ENCODE peak calls at places on chromosome X, in seven cellular contexts. B is endodermal cell; D is uterus; P is GM23338; Z is cardiac muscle cell; G is CD8-positive, alpha-beta memory T cell; L is thoracic aorta. O is an unnamed sample. For H3K27me3, the result is how much of the 10 kb centered on the place peaks cover.

GRCh38 chrX:444305-444704 is 57.6 kb upstream of the PPP2R3B start:
- DNase-seq in D (no peak), B (no peak), Z (no peak), G (no peak), P (no peak), L (no peak), O (no peak)

GRCh38 chrX:130902446-130902782 is 595 bp downstream of the ENOX2 start:
- DNase-seq in D (no peak), G (no peak), P (no peak), B (no peak), Z (no peak), L (no peak), O (peak)

GRCh38 chrX:13511557-13512330 is 57.7 kb upstream of the EGFL6 start:
- DNase-seq in P (no peak), B (no peak), L (no peak), D (no peak), Z (peak), G (no peak), O (no peak)

GRCh38 chrX:10679387-10679786 is 59.0 kb upstream of the MID1 start:
- DNase-seq in D (no peak), P (no peak), Z (no peak), G (no peak), L (no peak), B (no peak), O (no peak)

GRCh38 chrX:136806891-136807410 is 26.2 kb upstream of the ARHGEF6 start:
- DNase-seq in D (no peak), P (no peak), L (no peak), G (no peak), B (no peak), Z (no peak), O (no peak)

GRCh38 chrX:291411-291901 is 10.3 kb downstream of the PLCXD1 start:
- DNase-seq in L (no peak), B (no peak), D (no peak), G (peak), P (no peak), Z (no peak), O (peak)

GRCh38 chrX:150456466-150456865 is 93.3 kb downstream of the MAMLD1 start:
- DNase-seq in P (no peak), Z (no peak), G (no peak), L (no peak), B (no peak), D (no peak), O (peak)

GRCh38 chrX:23884427-23885024 is 23.2 kb downstream of the APOO start:
- DNase-seq in G (no peak), Z (no peak), B (no peak), L (no peak), D (no peak), P (no peak), O (no peak)

GRCh38 chrX:149830192-149830873 is 48.6 kb downstream of the MAGEA9 start:
- DNase-seq in B (peak), Z (peak), L (no peak), G (peak), D (no peak), P (peak), O (peak)

GRCh38 chrX:43225626-43226328 is 430.3 kb upstream of the MAOA start:
- DNase-seq in B (no peak), D (no peak), P (no peak), Z (no peak), G (no peak), L (no peak), O (no peak)

GRCh38 chrX:132023117-132023895 is at the start of gene STK26:
- DNase-seq in B (peak), P (peak), L (peak), G (peak), Z (peak), D (peak), O (peak)

GRCh38 chrX:106284431-106285025 is 116.4 kb downstream of the PWWP3B start:
- DNase-seq in D (no peak), L (no peak), Z (no peak), G (no peak), P (no peak), B (no peak), O (no peak)

GRCh38 chrX:45889471-45889870 is 655.8 kb downstream of the ZNF674 start:
- DNase-seq in P (no peak), B (no peak), L (no peak), G (no peak), D (no peak), Z (no peak), O (no peak)

GRCh38 chrX:31435592-31435991 is 363.8 kb upstream of the FTHL17 start:
- DNase-seq in Z (peak), D (no peak), B (peak), L (no peak), G (no peak), P (peak), O (peak)

GRCh38 chrX:3514996-3515395 is 168.5 kb upstream of the MXRA5 start:
- DNase-seq in B (no peak), G (no peak), Z (peak), L (no peak), D (no peak), P (no peak), O (no peak)

GRCh38 chrX:110846071-110846470 is 50.5 kb upstream of the CHRDL1 start:
- DNase-seq in P (no peak), Z (no peak), G (no peak), L (no peak), B (no peak), D (no peak), O (no peak)

GRCh38 chrX:130083107-130083490 is 27.2 kb downstream of the ELF4 start:
- DNase-seq in L (no peak), G (no peak), Z (no peak), B (peak), D (no peak), P (peak), O (peak)

GRCh38 chrX:150365953-150366911 is 3.1 kb downstream of the MAMLD1 start:
- DNase-seq in B (peak), D (peak), L (no peak), P (peak), Z (peak), G (no peak), O (peak)

GRCh38 chrX:21408776-21409175 is 34.6 kb downstream of the CNKSR2 start:
- DNase-seq in L (no peak), B (no peak), P (no peak), G (no peak), Z (no peak), D (no peak), O (no peak)

GRCh38 chrX:6660567-6661252 is 125.8 kb upstream of the VCX3A start:
- DNase-seq in Z (no peak), B (no peak), P (no peak), G (no peak), D (no peak), L (no peak), O (no peak)

GRCh38 chrX:112761239-112762207 is 79.1 kb downstream of the AMOT start:
- DNase-seq in L (no peak), B (no peak), P (no peak), Z (no peak), D (no peak), G (no peak), O (no peak)

GRCh38 chrX:106397788-106398538 is 213.8 kb upstream of the RADX start:
- DNase-seq in P (peak), D (no peak), B (no peak), G (no peak), Z (peak), L (no peak), O (peak)

GRCh38 chrX:97330150-97330549 is 446.4 kb downstream of the RPA4 start:
- DNase-seq in Z (no peak), G (no peak), P (no peak), D (no peak), B (no peak), L (no peak), O (no peak)

GRCh38 chrX:127085939-127086338 is 266.4 kb downstream of the PRR32 start:
- DNase-seq in G (no peak), P (no peak), D (no peak), L (no peak), Z (no peak), B (no peak), O (no peak)

GRCh38 chrX:39762266-39762841 is 335.4 kb downstream of the BCOR start:
- DNase-seq in D (no peak), G (no peak), P (no peak), Z (peak), B (no peak), L (no peak), O (no peak)

GRCh38 chrX:1521459-1521956 is 15.5 kb downstream of the P2RY8 start:
- DNase-seq in D (no peak), B (peak), L (no peak), G (peak), P (peak), Z (no peak), O (peak)

GRCh38 chrX:125308653-125309052 is 11.0 kb upstream of the TEX13C start:
- DNase-seq in B (no peak), L (no peak), P (no peak), G (no peak), D (no peak), Z (no peak), O (no peak)

GRCh38 chrX:56232221-56233082 is at the start of gene KLF8:
- DNase-seq in B (peak), D (peak), Z (peak), G (no peak), P (peak), L (peak), O (peak)

GRCh38 chrX:115595049-115595448 is 34.1 kb downstream of the PLS3 start:
- DNase-seq in D (no peak), Z (no peak), P (no peak), B (no peak), G (no peak), L (no peak), O (no peak)

GRCh38 chrX:114615765-114616164 is 31.9 kb downstream of the HTR2C start:
- DNase-seq in B (no peak), D (no peak), Z (no peak), P (no peak), L (no peak), G (no peak), O (no peak)

GRCh38 chrX:135345328-135345645 is 36.0 kb downstream of the ETDC start:
- DNase-seq in B (no peak), P (no peak), Z (peak), G (no peak), L (no peak), D (peak), O (no peak)
- H3K4me3 ChIP-seq in B (peak), P (peak), Z (peak), G (peak), L (peak), D (peak), O (peak)

GRCh38 chrX:69388526-69388925 is 115.6 kb upstream of the NALF2 start:
- DNase-seq in Z (no peak), P (no peak), D (no peak), G (no peak), B (no peak), L (no peak), O (no peak)

GRCh38 chrX:69389221-69389620 is 114.9 kb upstream of the NALF2 start:
- DNase-seq in P (peak), B (no peak), G (no peak), L (no peak), Z (no peak), D (no peak), O (peak)

GRCh38 chrX:69387559-69388487 is 116.3 kb upstream of the NALF2 start:
- DNase-seq in B (peak), Z (peak), D (peak), P (peak), G (no peak), L (no peak), O (peak)

DNA sequence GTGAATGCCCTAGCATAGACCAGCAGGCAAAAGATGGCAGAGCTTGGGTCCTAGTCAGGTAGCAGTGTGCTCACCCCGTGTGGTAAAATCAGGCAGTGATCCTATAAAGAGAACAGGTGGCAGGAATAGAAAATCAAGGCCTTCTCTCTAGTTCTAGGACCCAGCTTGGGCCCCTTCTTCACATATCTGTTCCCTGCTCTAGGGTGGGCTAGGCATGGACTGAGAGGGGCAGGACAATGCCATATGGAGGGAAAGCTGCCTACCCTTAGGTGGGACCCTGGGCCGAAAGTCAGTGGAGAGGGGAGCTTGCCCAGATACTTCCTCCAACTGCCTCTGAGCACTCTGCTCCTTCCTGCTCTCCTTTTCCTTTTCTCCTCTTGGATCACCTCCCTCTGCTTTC is 117.4 kb upstream of the NALF2 start:
- DNase-seq in P (no peak), B (no peak), D (no peak), Z (no peak), L (no peak), G (no peak), O (no peak)
- H3K27me3 ChIP-seq in P (under half), B (under half), D (under half), Z (under half), L (under half), G (under half), O (under half)

DNA sequence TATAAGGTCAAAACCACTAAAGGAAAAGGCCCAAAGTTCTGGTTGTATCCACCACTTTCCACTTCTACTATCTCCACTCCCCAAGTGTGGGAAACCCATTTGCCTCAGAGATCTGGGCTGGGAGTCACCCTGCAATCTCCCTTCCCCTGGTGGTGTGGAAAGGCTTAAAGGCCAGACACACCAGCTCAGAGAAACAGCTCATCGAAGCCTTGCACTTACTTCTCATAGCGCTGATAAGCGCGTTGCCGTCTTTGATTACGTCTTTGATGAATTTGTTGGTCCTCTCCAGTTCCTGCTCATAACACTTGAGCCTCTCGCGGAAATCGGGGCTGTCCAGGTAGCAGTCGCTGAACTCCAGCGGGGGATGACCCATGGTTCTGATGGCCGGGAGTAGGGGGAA is 647 bp downstream of the OPHN1 start:
- DNase-seq in Z (no peak), G (no peak), P (no peak), D (no peak), B (no peak), L (no peak), O (peak)
- H3K4me3 ChIP-seq in Z (peak), G (peak), P (peak), D (peak), B (peak), L (peak), O (peak)

GRCh38 chrX:72102760-72103159 is 29.0 kb downstream of the RTL5 start:
- DNase-seq in L (no peak), P (no peak), G (no peak), D (no peak), Z (no peak), B (peak), O (no peak)

GRCh38 chrX:72097081-72097480 is 34.6 kb downstream of the RTL5 start:
- DNase-seq in D (no peak), L (no peak), B (no peak), Z (no peak), G (no peak), P (no peak), O (no peak)

GRCh38 chrX:72101597-72102037 is 30.1 kb downstream of the RTL5 start:
- DNase-seq in D (no peak), G (no peak), L (no peak), P (peak), Z (no peak), B (peak), O (peak)

GRCh38 chrX:72100051-72100755 is 31.5 kb downstream of the RTL5 start:
- DNase-seq in P (no peak), D (no peak), Z (no peak), B (no peak), G (no peak), L (no peak), O (no peak)

GRCh38 chrX:72100824-72101351 is 30.8 kb downstream of the RTL5 start:
- DNase-seq in D (no peak), P (no peak), L (no peak), Z (no peak), B (no peak), G (peak), O (no peak)
- H3K27me3 ChIP-seq in D (under half), P (under half), L (under half), Z (under half), B (under half), G (under half), O (under half)

GRCh38 chrX:37817176-37817575 is 30.2 kb downstream of the DYNLT3 start:
- DNase-seq in G (no peak), P (no peak), Z (no peak), B (no peak), D (no peak), L (no peak), O (no peak)

GRCh38 chrX:37818031-37818430 is 29.3 kb downstream of the DYNLT3 start:
- DNase-seq in L (no peak), B (no peak), G (no peak), Z (no peak), P (no peak), D (no peak), O (no peak)

GRCh38 chrX:37817579-37817978 is 29.8 kb downstream of the DYNLT3 start:
- DNase-seq in G (no peak), Z (no peak), L (no peak), P (no peak), B (no peak), D (no peak), O (no peak)

GRCh38 chrX:37815366-37815765 is 32.0 kb downstream of the DYNLT3 start:
- DNase-seq in L (no peak), G (no peak), D (no peak), B (no peak), Z (no peak), P (no peak), O (no peak)

GRCh38 chrX:37816766-37817165 is 30.6 kb downstream of the DYNLT3 start:
- DNase-seq in P (no peak), D (no peak), L (no peak), Z (no peak), G (no peak), B (no peak), O (no peak)
- H3K4me3 ChIP-seq in P (no peak), D (no peak), L (no peak), Z (no peak), G (no peak), B (no peak), O (no peak)

DNA sequence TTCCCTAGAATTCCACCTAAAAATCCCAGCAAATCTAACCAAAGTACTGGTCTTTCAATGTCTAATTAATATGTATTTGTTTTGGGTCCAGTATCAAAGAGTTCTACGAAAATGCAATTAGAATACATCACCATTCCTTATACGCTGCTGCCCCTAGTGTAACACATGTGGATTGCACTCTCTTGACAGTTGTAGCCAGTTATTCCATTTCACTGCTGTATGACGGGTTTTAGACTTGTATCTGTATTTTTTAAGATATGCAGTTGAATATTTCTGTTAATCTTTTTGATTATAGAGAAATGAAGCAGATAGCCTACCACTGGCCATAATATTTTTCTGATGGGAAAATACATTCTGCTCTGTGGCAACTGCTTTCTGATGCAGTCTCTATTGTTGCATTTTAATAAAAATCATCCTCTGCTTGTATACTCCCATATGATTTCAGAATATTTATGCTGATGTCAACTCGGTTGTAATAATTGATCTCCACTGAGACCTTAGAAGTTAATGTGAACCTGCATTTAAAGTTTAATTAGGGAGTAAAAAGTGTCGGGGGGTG is 17.1 kb upstream of the PAGE2B start:
- DNase-seq in G (peak), L (no peak), Z (peak), D (no peak), P (peak), B (peak), O (peak)
- H3K27me3 ChIP-seq in G (under half), L (under half), Z (under half), D (under half), P (under half), B (under half), O (under half)

GRCh38 chrX:155028749-155029360 is 2.2 kb downstream of the FUNDC2 start:
- DNase-seq in L (no peak), Z (peak), G (no peak), B (no peak), P (no peak), D (no peak), O (no peak)
- H3K4me3 ChIP-seq in L (no peak), Z (peak), G (no peak), B (no peak), P (no peak), D (no peak), O (no peak)

DNA sequence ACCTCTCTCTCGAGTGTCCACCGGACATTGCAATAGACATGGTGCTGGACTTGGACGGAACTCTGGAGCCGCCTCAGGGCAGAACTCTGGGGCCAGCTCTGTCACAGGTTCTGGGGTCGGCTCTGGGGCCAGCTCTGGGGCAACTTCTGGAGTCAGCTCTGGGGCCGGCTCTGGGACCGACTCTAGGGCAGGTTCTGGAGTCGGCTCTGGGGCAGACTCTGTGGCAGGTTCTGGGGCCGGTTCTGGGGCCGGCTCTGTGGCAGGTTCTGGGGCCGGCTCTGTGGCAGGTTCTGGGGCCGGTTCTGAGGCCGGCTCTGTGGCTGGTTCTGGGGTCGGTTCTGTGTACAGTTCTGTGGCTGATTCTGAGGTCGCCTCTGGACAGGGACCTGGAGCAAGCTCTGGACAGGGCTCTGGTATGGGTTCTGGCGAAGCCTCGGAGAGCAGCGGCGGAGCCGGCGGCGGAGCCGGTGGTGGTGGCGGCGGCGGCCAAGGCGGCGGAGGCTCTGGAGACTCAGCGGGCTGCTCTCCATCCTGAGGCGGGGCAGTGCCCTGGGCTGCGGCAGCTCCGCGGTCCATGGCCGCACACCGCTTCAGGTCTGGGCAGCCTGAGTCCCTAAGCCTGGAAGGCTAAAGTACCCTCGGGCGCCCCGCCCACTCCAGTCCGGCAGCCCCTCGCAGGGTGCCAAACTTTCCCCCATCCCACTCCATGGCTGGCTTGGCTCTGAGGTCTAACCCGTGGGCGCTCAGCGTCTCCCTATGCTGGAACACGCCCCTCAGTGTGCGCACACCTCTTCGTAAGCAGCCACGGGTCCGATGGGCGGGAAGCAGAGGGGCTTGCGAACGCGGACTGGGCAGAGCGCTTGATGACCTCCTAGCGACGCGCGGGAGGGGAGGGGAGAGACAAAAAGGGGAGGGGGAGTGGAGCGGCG is at the start of gene DGKK:
- DNase-seq in Z (no peak), D (no peak), P (peak), G (no peak), L (no peak), B (peak), O (peak)
- H3K27me3 ChIP-seq in Z (under half), D (under half), P (half or more), G (under half), L (under half), B (half or more), O (half or more)

GRCh38 chrX:107714196-107714811 is 61.3 kb downstream of the TSC22D3 start:
- DNase-seq in D (no peak), Z (peak), G (peak), B (peak), P (no peak), L (no peak), O (no peak)
- H3K4me3 ChIP-seq in D (peak), Z (no peak), G (peak), B (no peak), P (no peak), L (peak), O (no peak)